ENCODE peak calls at places on chromosomes 4 and X, in ten cellular contexts. One of them, this sample, is unnamed.

GRCh38 chrX:70755850-70756249 is 152.7 kb downstream of the TEX11 start:
- DNase-seq in renal cortical epithelial cell: no peak
- DNase-seq in OCI-M1: no peak
- DNase-seq in EL: no peak
- DNase-seq in Jurkat, Clone E6-1: no peak
- DNase-seq in nephron progenitor cell: no peak
- DNase-seq in SJSA1: no peak
- DNase-seq in activated CD4-positive, CD25-positive, alpha-beta regulatory T cell: peak
- DNase-seq in EH: no peak
- DNase-seq in D341Med: no peak
- DNase-seq in this sample: no peak

GRCh38 chr4:94877973-94878372 is 120.2 kb downstream of the BMPR1B start:
- DNase-seq in EH: peak
- DNase-seq in OCI-M1: no peak
- DNase-seq in D341Med: no peak
- DNase-seq in activated CD4-positive, CD25-positive, alpha-beta regulatory T cell: no peak
- DNase-seq in renal cortical epithelial cell: peak
- DNase-seq in SJSA1: no peak
- DNase-seq in nephron progenitor cell: no peak
- DNase-seq in EL: no peak
- DNase-seq in Jurkat, Clone E6-1: no peak
- DNase-seq in this sample: no peak

GRCh38 chr4:168475745-168476144 is 4.5 kb downstream of the DDX60L start:
- DNase-seq in activated CD4-positive, CD25-positive, alpha-beta regulatory T cell: no peak
- DNase-seq in OCI-M1: peak
- DNase-seq in Jurkat, Clone E6-1: no peak
- DNase-seq in nephron progenitor cell: peak
- DNase-seq in EH: no peak
- DNase-seq in D341Med: no peak
- DNase-seq in EL: no peak
- DNase-seq in SJSA1: no peak
- DNase-seq in renal cortical epithelial cell: peak
- DNase-seq in this sample: no peak

GRCh38 chrX:19824603-19825002 is 62.8 kb downstream of the SH3KBP1 start:
- DNase-seq in EH: peak
- DNase-seq in activated CD4-positive, CD25-positive, alpha-beta regulatory T cell: no peak
- DNase-seq in renal cortical epithelial cell: peak
- DNase-seq in D341Med: peak
- DNase-seq in SJSA1: no peak
- DNase-seq in OCI-M1: no peak
- DNase-seq in Jurkat, Clone E6-1: peak
- DNase-seq in EL: peak
- DNase-seq in nephron progenitor cell: no peak
- DNase-seq in this sample: no peak

GRCh38 chrX:108036298-108036973 is 8.4 kb upstream of the VSIG1 start:
- DNase-seq in SJSA1: peak
- DNase-seq in nephron progenitor cell: no peak
- DNase-seq in OCI-M1: peak
- DNase-seq in EL: peak
- DNase-seq in Jurkat, Clone E6-1: no peak
- DNase-seq in EH: peak
- DNase-seq in renal cortical epithelial cell: peak
- DNase-seq in activated CD4-positive, CD25-positive, alpha-beta regulatory T cell: no peak
- DNase-seq in D341Med: no peak
- DNase-seq in this sample: peak

GRCh38 chr4:113835005-113835404 is 73.5 kb upstream of the CAMK2D start:
- DNase-seq in activated CD4-positive, CD25-positive, alpha-beta regulatory T cell: no peak
- DNase-seq in SJSA1: no peak
- DNase-seq in Jurkat, Clone E6-1: no peak
- DNase-seq in EL: peak
- DNase-seq in D341Med: no peak
- DNase-seq in renal cortical epithelial cell: peak
- DNase-seq in OCI-M1: no peak
- DNase-seq in EH: peak
- DNase-seq in nephron progenitor cell: no peak
- DNase-seq in this sample: no peak

GRCh38 chr4:159549092-159549491 is 446.2 kb downstream of the RAPGEF2 start:
- DNase-seq in EL: no peak
- DNase-seq in D341Med: no peak
- DNase-seq in Jurkat, Clone E6-1: no peak
- DNase-seq in activated CD4-positive, CD25-positive, alpha-beta regulatory T cell: no peak
- DNase-seq in renal cortical epithelial cell: peak
- DNase-seq in nephron progenitor cell: no peak
- DNase-seq in EH: no peak
- DNase-seq in OCI-M1: no peak
- DNase-seq in SJSA1: no peak
- DNase-seq in this sample: no peak

GRCh38 chrX:140034916-140035315 is 69.6 kb upstream of the CXorf66 start:
- DNase-seq in activated CD4-positive, CD25-positive, alpha-beta regulatory T cell: no peak
- DNase-seq in EL: peak
- DNase-seq in SJSA1: no peak
- DNase-seq in D341Med: no peak
- DNase-seq in nephron progenitor cell: no peak
- DNase-seq in OCI-M1: peak
- DNase-seq in Jurkat, Clone E6-1: peak
- DNase-seq in renal cortical epithelial cell: no peak
- DNase-seq in EH: no peak
- DNase-seq in this sample: no peak

GRCh38 chr4:24044610-24045589 is 155.1 kb upstream of the PPARGC1A start:
- DNase-seq in Jurkat, Clone E6-1: no peak
- DNase-seq in activated CD4-positive, CD25-positive, alpha-beta regulatory T cell: no peak
- DNase-seq in EH: no peak
- DNase-seq in SJSA1: no peak
- DNase-seq in renal cortical epithelial cell: peak
- DNase-seq in nephron progenitor cell: no peak
- DNase-seq in OCI-M1: no peak
- DNase-seq in D341Med: no peak
- DNase-seq in EL: no peak
- DNase-seq in this sample: no peak

GRCh38 chr4:104446431-104446925 is 48.2 kb downstream of the CXXC4 start:
- DNase-seq in activated CD4-positive, CD25-positive, alpha-beta regulatory T cell: no peak
- DNase-seq in EH: no peak
- DNase-seq in nephron progenitor cell: no peak
- DNase-seq in SJSA1: no peak
- DNase-seq in renal cortical epithelial cell: no peak
- DNase-seq in Jurkat, Clone E6-1: no peak
- DNase-seq in OCI-M1: no peak
- DNase-seq in D341Med: no peak
- DNase-seq in EL: no peak
- DNase-seq in this sample: no peak

GRCh38 chr4:123055943-123056342 is 133.5 kb upstream of the NUDT6 start:
- DNase-seq in SJSA1: no peak
- DNase-seq in Jurkat, Clone E6-1: no peak
- DNase-seq in OCI-M1: no peak
- DNase-seq in EL: peak
- DNase-seq in activated CD4-positive, CD25-positive, alpha-beta regulatory T cell: no peak
- DNase-seq in renal cortical epithelial cell: no peak
- DNase-seq in D341Med: no peak
- DNase-seq in nephron progenitor cell: no peak
- DNase-seq in EH: peak
- DNase-seq in this sample: no peak

GRCh38 chr4:25098964-25099843 is 61.0 kb downstream of the SEPSECS start:
- DNase-seq in nephron progenitor cell: no peak
- DNase-seq in Jurkat, Clone E6-1: peak
- DNase-seq in D341Med: peak
- DNase-seq in EH: peak
- DNase-seq in renal cortical epithelial cell: no peak
- DNase-seq in OCI-M1: peak
- DNase-seq in SJSA1: no peak
- DNase-seq in activated CD4-positive, CD25-positive, alpha-beta regulatory T cell: no peak
- DNase-seq in EL: peak
- DNase-seq in this sample: no peak

This sample was measured in HuH-7.5.